ENCODE peak calls at places on chromosome 1, in five cellular contexts. B, J, Q, V and P are unnamed samples.

GRCh38 chr1:66464802-66465201 is 69.2 kb upstream of the SGIP1 start:
- DNase-seq in B (no peak), J (no peak), Q (no peak), V (peak), P (no peak)

GRCh38 chr1:183023601-183024351 is 556 bp downstream of the LAMC1 start:
- DNase-seq in B (peak), J (peak), Q (peak), V (peak), P (no peak)

GRCh38 chr1:211947396-211948295 is 87.7 kb downstream of the INTS7 start:
- DNase-seq in B (no peak), J (no peak), Q (no peak), V (no peak), P (no peak)

GRCh38 chr1:230306158-230306557 is 120.0 kb downstream of the PGBD5 start:
- DNase-seq in B (no peak), J (no peak), Q (no peak), V (no peak), P (no peak)

GRCh38 chr1:207817166-207817565 is 65.3 kb downstream of the CD46 start:
- DNase-seq in B (no peak), J (no peak), Q (no peak), V (no peak), P (no peak)

GRCh38 chr1:207316622-207317510 is 4.6 kb upstream of the CD55 start:
- DNase-seq in B (peak), J (peak), Q (peak), V (no peak), P (no peak)

GRCh38 chr1:56873213-56873612 is 18.6 kb downstream of the C8A start:
- DNase-seq in B (no peak), J (no peak), Q (no peak), V (no peak), P (no peak)

GRCh38 chr1:151184211-151184610 is 5.8 kb downstream of the VPS72 start:
- DNase-seq in B (no peak), J (no peak), Q (no peak), V (no peak), P (no peak)

GRCh38 chr1:183218981-183219621 is 33.0 kb downstream of the LAMC2 start:
- DNase-seq in B (peak), J (peak), Q (peak), V (peak), P (no peak)

GRCh38 chr1:81398041-81398440 is 402.7 kb upstream of the ADGRL2 start:
- DNase-seq in B (no peak), J (no peak), Q (no peak), V (no peak), P (no peak)

GRCh38 chr1:29284961-29285560 is 48.7 kb downstream of the PTPRU start:
- DNase-seq in B (no peak), J (no peak), Q (no peak), V (no peak), P (no peak)

GRCh38 chr1:164604541-164604940 is 45.6 kb downstream of the PBX1 start:
- DNase-seq in B (no peak), J (no peak), Q (no peak), V (no peak), P (no peak)

GRCh38 chr1:155872527-155872926 is 13.2 kb downstream of the SYT11 start:
- DNase-seq in B (no peak), J (no peak), Q (no peak), V (no peak), P (no peak)

GRCh38 chr1:112594208-112594876 is 24.6 kb downstream of the ST7L start:
- DNase-seq in B (peak), J (no peak), Q (no peak), V (no peak), P (no peak)

GRCh38 chr1:230548997-230549396 is 93.3 kb upstream of the COG2 start:
- DNase-seq in B (no peak), J (no peak), Q (no peak), V (no peak), P (no peak)

GRCh38 chr1:6384135-6384534 is 9.4 kb downstream of the ACOT7 start:
- DNase-seq in B (no peak), J (no peak), Q (no peak), V (no peak), P (no peak)

GRCh38 chr1:52582116-52582696 is 20.0 kb upstream of the GPX7 start:
- DNase-seq in B (no peak), J (no peak), Q (no peak), V (no peak), P (no peak)

GRCh38 chr1:19477284-19478240 is 7.8 kb downstream of the CAPZB start:
- DNase-seq in B (no peak), J (no peak), Q (peak), V (peak), P (peak)

GRCh38 chr1:28602536-28603439 is 10.7 kb downstream of the RAB42 start:
- DNase-seq in B (peak), J (peak), Q (peak), V (peak), P (no peak)

GRCh38 chr1:203252678-203253077 is 23.2 kb upstream of the CHIT1 start:
- DNase-seq in B (no peak), J (no peak), Q (no peak), V (no peak), P (no peak)

GRCh38 chr1:43824795-43825194 is 108.8 kb upstream of the ARTN start:
- DNase-seq in B (no peak), J (no peak), Q (no peak), V (no peak), P (no peak)

GRCh38 chr1:42240964-42241755 is 76.6 kb upstream of the GUCA2A start:
- DNase-seq in B (no peak), J (no peak), Q (no peak), V (peak), P (no peak)

GRCh38 chr1:165481820-165482532 is 37.0 kb upstream of the RXRG start:
- DNase-seq in B (no peak), J (peak), Q (peak), V (peak), P (no peak)

GRCh38 chr1:218369688-218370511 is 24.8 kb downstream of the TGFB2 start:
- DNase-seq in B (no peak), J (no peak), Q (no peak), V (no peak), P (no peak)

GRCh38 chr1:42964032-42964812 is 5.6 kb upstream of the SLC2A1 start:
- DNase-seq in B (no peak), J (no peak), Q (no peak), V (no peak), P (no peak)

GRCh38 chr1:197976368-197976767 is 59.2 kb downstream of the LHX9 start:
- DNase-seq in B (no peak), J (no peak), Q (no peak), V (no peak), P (no peak)

GRCh38 chr1:24910751-24911650 is 19.1 kb downstream of the RUNX3 start:
- DNase-seq in B (no peak), J (peak), Q (peak), V (no peak), P (no peak)

GRCh38 chr1:26155370-26156284 is 3.3 kb upstream of the FAM110D start:
- DNase-seq in B (no peak), J (no peak), Q (no peak), V (no peak), P (no peak)
- TF ChIP-seq POLR2AphosphoS5 in B (no peak), J (no peak), Q (no peak), V (no peak), P (no peak)

DNA sequence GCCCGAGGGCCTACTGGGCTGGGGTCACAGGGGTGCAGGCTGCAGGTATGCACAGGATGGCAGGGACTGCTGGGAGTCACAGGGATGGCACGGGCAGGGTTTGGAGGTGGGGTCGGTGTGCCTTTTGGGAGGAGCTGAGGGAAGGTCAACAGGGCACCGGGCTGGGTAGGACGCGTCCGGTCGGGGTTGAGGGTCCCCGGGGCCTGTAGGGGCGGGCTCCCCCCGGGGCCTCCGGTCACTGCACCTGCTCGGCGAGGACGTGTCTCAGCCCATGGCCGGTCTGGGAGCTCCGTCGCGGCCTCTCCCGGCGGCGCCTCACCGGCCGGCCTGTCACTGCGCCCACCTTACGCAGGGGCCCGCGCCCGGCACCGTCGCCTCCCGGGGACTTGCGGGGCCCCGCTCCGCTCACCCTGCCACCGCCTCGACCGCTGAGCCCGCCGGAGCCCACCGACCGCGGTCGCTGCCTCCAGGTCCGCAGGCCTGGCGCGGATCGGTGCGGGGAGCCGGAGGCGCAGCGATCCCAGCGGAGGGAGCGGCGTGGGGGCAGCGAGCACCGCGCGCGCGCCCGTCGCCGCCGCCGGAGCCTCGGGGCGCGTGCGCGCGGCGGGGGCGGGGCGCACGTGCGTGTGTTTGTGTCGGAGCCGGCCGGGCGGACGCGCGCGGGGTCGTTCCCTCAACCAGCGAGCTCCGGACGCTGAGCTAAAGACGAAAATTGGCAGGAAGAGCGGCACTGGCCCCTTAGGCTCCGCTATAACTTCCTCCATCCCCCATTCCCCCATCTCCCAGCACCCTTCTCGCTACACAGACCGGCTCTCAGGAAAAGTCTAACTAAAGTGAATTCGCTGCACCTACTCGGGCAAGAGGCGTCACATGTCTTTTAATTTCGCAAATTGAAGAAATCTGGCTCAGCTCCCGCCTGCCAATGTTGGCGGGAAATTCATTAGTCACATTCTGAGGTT is at the start of gene AMIGO1:
- DNase-seq in B (peak), J (no peak), Q (peak), V (peak), P (no peak)
- TF ChIP-seq POLR2AphosphoS5 in B (no peak), J (no peak), Q (no peak), V (no peak), P (no peak)

GRCh38 chr1:9297831-9298230 is 5.1 kb downstream of the SPSB1 start:
- DNase-seq in B (no peak), J (no peak), Q (no peak), V (no peak), P (no peak)

GRCh38 chr1:9295884-9296283 is 3.2 kb downstream of the SPSB1 start:
- DNase-seq in B (no peak), J (no peak), Q (no peak), V (no peak), P (no peak)

GRCh38 chr1:9294910-9295636 is 2.4 kb downstream of the SPSB1 start:
- DNase-seq in B (no peak), J (no peak), Q (peak), V (peak), P (no peak)

GRCh38 chr1:9298282-9298681 is 5.6 kb downstream of the SPSB1 start:
- DNase-seq in B (no peak), J (no peak), Q (no peak), V (no peak), P (no peak)

GRCh38 chr1:9296850-9297249 is 4.2 kb downstream of the SPSB1 start:
- DNase-seq in B (no peak), J (no peak), Q (no peak), V (no peak), P (no peak)
- TF ChIP-seq POLR2AphosphoS5 in B (no peak), J (peak), Q (no peak), V (no peak), P (no peak)

DNA sequence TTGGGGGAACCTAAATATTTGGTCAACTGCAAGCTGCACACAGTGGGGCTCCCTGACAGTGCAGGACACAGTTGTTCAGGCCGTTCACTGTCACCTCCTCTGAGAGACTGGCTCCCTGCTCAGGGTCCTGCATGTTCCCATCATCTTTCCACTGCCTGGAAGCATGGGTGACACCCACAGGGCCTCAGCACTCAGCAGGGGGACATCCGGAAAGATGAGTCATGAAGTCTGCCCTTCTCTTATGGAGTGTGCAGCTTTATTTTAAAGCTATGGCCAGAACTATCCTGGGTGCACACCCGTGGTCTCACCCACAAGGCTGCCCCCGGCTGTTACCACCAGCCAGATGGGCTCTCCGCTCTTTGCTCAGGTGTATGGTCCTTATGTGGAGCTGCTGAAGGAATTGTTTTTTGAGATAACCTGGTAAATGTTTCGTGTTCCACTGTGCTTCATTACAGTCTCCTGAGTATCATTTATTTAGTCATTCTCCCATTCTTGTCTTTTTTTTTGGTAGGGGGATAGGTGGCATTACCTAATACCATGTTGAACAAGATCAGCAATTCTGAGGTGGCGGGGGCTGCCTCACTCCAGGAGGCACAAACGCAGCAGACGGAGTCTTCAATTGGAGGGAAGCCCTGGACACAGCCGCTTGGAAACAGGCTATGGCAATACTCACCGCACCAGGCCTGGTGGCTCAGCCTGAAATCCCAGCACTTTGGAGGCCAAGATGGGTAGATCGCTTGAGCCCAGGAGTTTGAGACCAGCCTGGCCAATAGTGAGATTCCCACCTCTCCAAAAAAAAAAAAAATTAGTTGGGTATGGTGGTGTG is 14.3 kb downstream of the TRIM11 start:
- DNase-seq in B (no peak), J (no peak), Q (no peak), V (no peak), P (no peak)
- TF ChIP-seq POLR2AphosphoS5 in B (no peak), J (no peak), Q (no peak), V (no peak), P (no peak)